ENCODE peak calls at places on chromosomes 6 and 20, in ten cellular contexts. One of them, this sample, is unnamed.

GRCh38 chr6:120945905-120946594 is 388.2 kb downstream of the TBC1D32 start:
- DNase-seq in lower leg skin: no peak
- DNase-seq in right cardiac atrium: no peak
- DNase-seq in foreskin fibroblast: no peak
- DNase-seq in fibroblast of mammary gland: no peak
- DNase-seq in BE2C: no peak
- DNase-seq in mesenchymal stem cell: no peak
- DNase-seq in lung: no peak
- DNase-seq in AG04450: no peak
- DNase-seq in CD4-positive, CD25-positive, alpha-beta regulatory T cell: no peak
- DNase-seq in this sample: no peak

GRCh38 chr6:95686272-95686671 is 108.9 kb downstream of the MANEA start:
- DNase-seq in lower leg skin: no peak
- DNase-seq in right cardiac atrium: no peak
- DNase-seq in foreskin fibroblast: no peak
- DNase-seq in fibroblast of mammary gland: no peak
- DNase-seq in BE2C: no peak
- DNase-seq in mesenchymal stem cell: no peak
- DNase-seq in lung: no peak
- DNase-seq in AG04450: no peak
- DNase-seq in CD4-positive, CD25-positive, alpha-beta regulatory T cell: no peak
- DNase-seq in this sample: no peak

GRCh38 chr6:38144365-38144764 is 324.8 kb downstream of the ZFAND3 start:
- DNase-seq in lower leg skin: no peak
- DNase-seq in right cardiac atrium: no peak
- DNase-seq in foreskin fibroblast: no peak
- DNase-seq in fibroblast of mammary gland: no peak
- DNase-seq in BE2C: no peak
- DNase-seq in mesenchymal stem cell: no peak
- DNase-seq in lung: no peak
- DNase-seq in AG04450: no peak
- DNase-seq in CD4-positive, CD25-positive, alpha-beta regulatory T cell: no peak
- DNase-seq in this sample: no peak

GRCh38 chr6:142850653-142851434 is 94.1 kb downstream of the HIVEP2 start:
- DNase-seq in lower leg skin: no peak
- DNase-seq in right cardiac atrium: no peak
- DNase-seq in foreskin fibroblast: peak; percentile 44
- DNase-seq in fibroblast of mammary gland: peak; percentile 74
- DNase-seq in BE2C: no peak
- DNase-seq in mesenchymal stem cell: peak; percentile 65
- DNase-seq in lung: no peak
- DNase-seq in AG04450: no peak
- DNase-seq in CD4-positive, CD25-positive, alpha-beta regulatory T cell: peak; percentile 63
- DNase-seq in this sample: no peak

GRCh38 chr6:25447570-25447929 is 168.4 kb downstream of the CARMIL1 start:
- DNase-seq in lower leg skin: no peak
- DNase-seq in right cardiac atrium: no peak
- DNase-seq in foreskin fibroblast: no peak
- DNase-seq in fibroblast of mammary gland: no peak
- DNase-seq in BE2C: no peak
- DNase-seq in mesenchymal stem cell: no peak
- DNase-seq in lung: no peak
- DNase-seq in AG04450: no peak
- DNase-seq in CD4-positive, CD25-positive, alpha-beta regulatory T cell: peak; percentile 28
- DNase-seq in this sample: no peak

GRCh38 chr6:12865117-12865516 is 148.6 kb downstream of the PHACTR1 start:
- DNase-seq in lower leg skin: no peak
- DNase-seq in right cardiac atrium: no peak
- DNase-seq in foreskin fibroblast: no peak
- DNase-seq in fibroblast of mammary gland: no peak
- DNase-seq in BE2C: no peak
- DNase-seq in mesenchymal stem cell: no peak
- DNase-seq in lung: no peak
- DNase-seq in AG04450: no peak
- DNase-seq in CD4-positive, CD25-positive, alpha-beta regulatory T cell: no peak
- DNase-seq in this sample: no peak

GRCh38 chr6:105199711-105200110 is 19.9 kb upstream of the POPDC3 start:
- DNase-seq in lower leg skin: no peak
- DNase-seq in right cardiac atrium: peak; percentile 24
- DNase-seq in foreskin fibroblast: no peak
- DNase-seq in fibroblast of mammary gland: no peak
- DNase-seq in BE2C: no peak
- DNase-seq in mesenchymal stem cell: no peak
- DNase-seq in lung: no peak
- DNase-seq in AG04450: no peak
- DNase-seq in CD4-positive, CD25-positive, alpha-beta regulatory T cell: no peak
- DNase-seq in this sample: no peak

GRCh38 chr6:108870357-108870756 is 22.1 kb downstream of the ARMC2 start:
- DNase-seq in lower leg skin: no peak
- DNase-seq in right cardiac atrium: no peak
- DNase-seq in foreskin fibroblast: no peak
- DNase-seq in fibroblast of mammary gland: no peak
- DNase-seq in BE2C: no peak
- DNase-seq in mesenchymal stem cell: no peak
- DNase-seq in lung: no peak
- DNase-seq in AG04450: no peak
- DNase-seq in CD4-positive, CD25-positive, alpha-beta regulatory T cell: no peak
- DNase-seq in this sample: no peak

GRCh38 chr20:58775371-58775770 is 75.3 kb downstream of the GNAS-AS1 start:
- DNase-seq in lower leg skin: no peak
- DNase-seq in right cardiac atrium: no peak
- DNase-seq in foreskin fibroblast: no peak
- DNase-seq in fibroblast of mammary gland: no peak
- DNase-seq in BE2C: no peak
- DNase-seq in mesenchymal stem cell: no peak
- DNase-seq in lung: no peak
- DNase-seq in AG04450: no peak
- DNase-seq in CD4-positive, CD25-positive, alpha-beta regulatory T cell: no peak
- DNase-seq in this sample: no peak

GRCh38 chr6:169962604-169963469 is 211.4 kb downstream of the ERMARD start:
- DNase-seq in lower leg skin: no peak
- DNase-seq in right cardiac atrium: no peak
- DNase-seq in foreskin fibroblast: no peak
- DNase-seq in fibroblast of mammary gland: no peak
- DNase-seq in BE2C: no peak
- DNase-seq in mesenchymal stem cell: no peak
- DNase-seq in lung: no peak
- DNase-seq in AG04450: no peak
- DNase-seq in CD4-positive, CD25-positive, alpha-beta regulatory T cell: no peak
- DNase-seq in this sample: no peak

GRCh38 chr6:159400806-159401205 is 231.6 kb downstream of the FNDC1 start:
- DNase-seq in lower leg skin: no peak
- DNase-seq in right cardiac atrium: no peak
- DNase-seq in foreskin fibroblast: no peak
- DNase-seq in fibroblast of mammary gland: no peak
- DNase-seq in BE2C: no peak
- DNase-seq in mesenchymal stem cell: no peak
- DNase-seq in lung: no peak
- DNase-seq in AG04450: no peak
- DNase-seq in CD4-positive, CD25-positive, alpha-beta regulatory T cell: no peak
- DNase-seq in this sample: no peak

GRCh38 chr6:134363323-134364039 is 45.6 kb upstream of the SGK1 start:
- DNase-seq in lower leg skin: no peak
- DNase-seq in right cardiac atrium: no peak
- DNase-seq in foreskin fibroblast: peak; percentile 90
- DNase-seq in fibroblast of mammary gland: peak; percentile 94
- DNase-seq in BE2C: no peak
- DNase-seq in mesenchymal stem cell: peak; percentile 78
- DNase-seq in lung: no peak
- DNase-seq in AG04450: no peak
- DNase-seq in CD4-positive, CD25-positive, alpha-beta regulatory T cell: no peak
- DNase-seq in this sample: no peak

GRCh38 chr20:62342910-62343309 is 24.2 kb downstream of the LAMA5 start:
- DNase-seq in lower leg skin: no peak
- DNase-seq in right cardiac atrium: no peak
- DNase-seq in foreskin fibroblast: no peak
- DNase-seq in fibroblast of mammary gland: no peak
- DNase-seq in BE2C: no peak
- DNase-seq in mesenchymal stem cell: peak; percentile 94
- DNase-seq in lung: no peak
- DNase-seq in AG04450: no peak
- DNase-seq in CD4-positive, CD25-positive, alpha-beta regulatory T cell: no peak
- DNase-seq in this sample: no peak

GRCh38 chr20:53739799-53740785 is 146.5 kb upstream of the ZNF217 start:
- DNase-seq in lower leg skin: no peak
- DNase-seq in right cardiac atrium: no peak
- DNase-seq in foreskin fibroblast: no peak
- DNase-seq in fibroblast of mammary gland: no peak
- DNase-seq in BE2C: no peak
- DNase-seq in mesenchymal stem cell: peak; percentile 69
- DNase-seq in lung: no peak
- DNase-seq in AG04450: no peak
- DNase-seq in CD4-positive, CD25-positive, alpha-beta regulatory T cell: peak; percentile 41
- DNase-seq in this sample: no peak

GRCh38 chr20:55004044-55004443 is 528.7 kb downstream of the DOK5 start:
- DNase-seq in lower leg skin: no peak
- DNase-seq in right cardiac atrium: no peak
- DNase-seq in foreskin fibroblast: no peak
- DNase-seq in fibroblast of mammary gland: no peak
- DNase-seq in BE2C: no peak
- DNase-seq in mesenchymal stem cell: no peak
- DNase-seq in lung: no peak
- DNase-seq in AG04450: no peak
- DNase-seq in CD4-positive, CD25-positive, alpha-beta regulatory T cell: no peak
- DNase-seq in this sample: no peak
- H3K4me3 ChIP-seq in lower leg skin: no peak overlapping the region
- H3K4me3 ChIP-seq in right cardiac atrium: no peak overlapping the region
- H3K4me3 ChIP-seq in foreskin fibroblast: no peak overlapping the region
- H3K4me3 ChIP-seq in fibroblast of mammary gland: no peak overlapping the region
- H3K4me3 ChIP-seq in BE2C: no peak overlapping the region
- H3K4me3 ChIP-seq in mesenchymal stem cell: no peak overlapping the region
- H3K4me3 ChIP-seq in lung: no peak overlapping the region
- H3K4me3 ChIP-seq in AG04450: no peak overlapping the region
- H3K4me3 ChIP-seq in CD4-positive, CD25-positive, alpha-beta regulatory T cell: no peak overlapping the region
- H3K4me3 ChIP-seq in this sample: no peak overlapping the region

DNA sequence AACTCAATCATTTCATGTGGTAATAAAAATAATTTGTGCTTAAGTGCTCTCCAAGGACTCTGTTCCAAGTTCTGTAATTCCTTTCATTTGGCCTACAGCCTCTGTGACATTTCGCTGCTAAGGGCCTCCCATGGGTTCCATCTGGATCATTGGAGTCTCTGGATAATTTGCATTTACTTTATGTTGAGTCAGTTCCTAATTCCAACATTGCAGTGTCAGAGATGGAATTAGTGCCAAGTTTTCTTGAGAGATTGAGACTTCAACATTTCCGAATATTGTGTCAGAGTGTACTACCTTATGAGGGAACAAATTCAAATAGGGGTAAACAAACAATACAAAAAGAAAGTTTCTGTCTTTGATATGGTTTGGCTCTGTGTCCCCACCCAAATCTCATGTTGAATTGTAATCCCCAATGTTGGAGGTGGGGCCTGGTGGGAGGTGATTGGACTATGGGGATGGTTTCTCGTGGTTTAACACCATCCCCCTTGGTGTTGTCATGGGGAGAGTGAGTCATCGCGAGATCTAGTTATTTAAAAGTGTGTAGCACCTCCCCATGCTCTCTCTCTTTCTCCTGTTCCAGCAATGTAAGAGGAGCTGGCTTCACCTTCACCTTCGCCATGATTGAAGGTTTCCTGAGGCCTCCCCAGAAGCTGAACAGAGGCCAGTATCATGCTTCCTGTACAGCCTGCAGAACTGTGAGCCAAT is 244.1 kb upstream of the TBX18 start:
- DNase-seq in lower leg skin: no peak
- DNase-seq in right cardiac atrium: no peak
- DNase-seq in foreskin fibroblast: peak; percentile 93
- DNase-seq in fibroblast of mammary gland: peak; percentile 91
- DNase-seq in BE2C: no peak
- DNase-seq in mesenchymal stem cell: peak; percentile 2
- DNase-seq in lung: no peak
- DNase-seq in AG04450: no peak
- DNase-seq in CD4-positive, CD25-positive, alpha-beta regulatory T cell: no peak
- DNase-seq in this sample: no peak
- H3K4me3 ChIP-seq in lower leg skin: no peak overlapping the region
- H3K4me3 ChIP-seq in right cardiac atrium: no peak overlapping the region
- H3K4me3 ChIP-seq in foreskin fibroblast: no peak overlapping the region
- H3K4me3 ChIP-seq in fibroblast of mammary gland: no peak overlapping the region
- H3K4me3 ChIP-seq in BE2C: no peak overlapping the region
- H3K4me3 ChIP-seq in mesenchymal stem cell: no peak overlapping the region
- H3K4me3 ChIP-seq in lung: no peak overlapping the region
- H3K4me3 ChIP-seq in AG04450: no peak overlapping the region
- H3K4me3 ChIP-seq in CD4-positive, CD25-positive, alpha-beta regulatory T cell: no peak overlapping the region
- H3K4me3 ChIP-seq in this sample: no peak overlapping the region

DNA sequence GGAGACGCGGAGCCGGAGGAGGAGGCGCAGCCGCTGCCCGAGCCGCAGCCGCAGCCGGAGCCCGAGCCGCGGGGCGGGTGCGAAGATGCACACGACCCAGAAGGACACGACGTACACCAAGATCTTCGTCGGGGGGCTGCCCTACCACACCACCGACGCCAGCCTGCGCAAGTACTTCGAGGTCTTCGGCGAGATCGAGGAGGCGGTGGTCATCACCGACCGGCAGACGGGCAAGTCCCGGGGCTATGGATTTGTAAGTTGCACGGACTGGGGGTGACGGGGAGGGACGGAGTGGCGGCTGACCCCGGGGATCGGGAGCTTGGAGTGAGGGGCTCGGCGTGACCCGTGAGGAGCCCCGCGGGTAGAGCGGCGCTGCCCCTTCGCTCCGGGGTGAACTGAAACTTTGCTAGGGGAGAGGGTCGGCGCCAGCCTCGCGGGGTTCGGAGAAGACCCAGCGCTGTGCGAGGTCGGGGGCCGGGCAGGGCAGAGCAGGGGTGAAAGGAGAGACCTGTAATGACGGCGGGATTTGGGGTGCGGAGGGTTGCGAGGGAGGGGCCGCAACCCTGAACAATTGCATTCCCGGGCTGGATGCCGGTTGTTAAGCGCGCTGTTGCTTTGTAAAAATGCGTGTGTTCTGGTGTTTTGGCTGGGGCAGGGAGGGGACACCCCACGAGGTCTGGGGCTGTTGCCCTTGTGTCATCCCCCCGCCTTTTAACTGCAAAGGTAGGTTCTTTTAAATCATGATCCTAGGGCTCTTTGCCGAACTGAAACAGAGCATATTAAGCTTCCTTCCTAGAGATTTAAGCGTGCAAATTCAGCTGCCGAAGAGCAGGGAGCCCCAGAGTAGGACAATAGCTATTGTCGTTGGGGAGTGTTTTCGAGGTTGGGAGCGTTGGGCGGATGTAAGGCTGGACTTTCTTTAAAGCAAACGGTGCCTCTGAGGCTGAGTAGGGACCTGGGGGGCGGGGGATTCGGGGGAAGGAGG is 628 bp downstream of the RBM24 start:
- DNase-seq in lower leg skin: peak; percentile 13
- DNase-seq in right cardiac atrium: peak; percentile 26
- DNase-seq in foreskin fibroblast: peak; percentile 58
- DNase-seq in fibroblast of mammary gland: no peak
- DNase-seq in BE2C: no peak
- DNase-seq in mesenchymal stem cell: peak; percentile 33
- DNase-seq in lung: no peak
- DNase-seq in AG04450: no peak
- DNase-seq in CD4-positive, CD25-positive, alpha-beta regulatory T cell: no peak
- DNase-seq in this sample: no peak
- H3K4me3 ChIP-seq in lower leg skin: peak overlapping the region; percentile 45
- H3K4me3 ChIP-seq in right cardiac atrium: peak overlapping the region; percentile 72
- H3K4me3 ChIP-seq in foreskin fibroblast: peak overlapping the region; percentile 75
- H3K4me3 ChIP-seq in fibroblast of mammary gland: peak overlapping the region; percentile 58
- H3K4me3 ChIP-seq in BE2C: no peak overlapping the region
- H3K4me3 ChIP-seq in mesenchymal stem cell: peak overlapping the region; percentile 87
- H3K4me3 ChIP-seq in lung: peak overlapping the region; percentile 32
- H3K4me3 ChIP-seq in AG04450: peak overlapping the region; percentile 91
- H3K4me3 ChIP-seq in CD4-positive, CD25-positive, alpha-beta regulatory T cell: no peak overlapping the region
- H3K4me3 ChIP-seq in this sample: no peak overlapping the region

GRCh38 chr20:32834972-32835371 is 15.2 kb downstream of the MAPRE1 start:
- DNase-seq in lower leg skin: no peak
- DNase-seq in right cardiac atrium: no peak
- DNase-seq in foreskin fibroblast: no peak
- DNase-seq in fibroblast of mammary gland: no peak
- DNase-seq in BE2C: no peak
- DNase-seq in mesenchymal stem cell: no peak
- DNase-seq in lung: no peak
- DNase-seq in AG04450: no peak
- DNase-seq in CD4-positive, CD25-positive, alpha-beta regulatory T cell: no peak
- DNase-seq in this sample: no peak
- H3K4me3 ChIP-seq in lower leg skin: no peak overlapping the region
- H3K4me3 ChIP-seq in right cardiac atrium: no peak overlapping the region
- H3K4me3 ChIP-seq in foreskin fibroblast: no peak overlapping the region
- H3K4me3 ChIP-seq in fibroblast of mammary gland: no peak overlapping the region
- H3K4me3 ChIP-seq in BE2C: no peak overlapping the region
- H3K4me3 ChIP-seq in mesenchymal stem cell: no peak overlapping the region
- H3K4me3 ChIP-seq in lung: no peak overlapping the region
- H3K4me3 ChIP-seq in AG04450: no peak overlapping the region
- H3K4me3 ChIP-seq in CD4-positive, CD25-positive, alpha-beta regulatory T cell: no peak overlapping the region
- H3K4me3 ChIP-seq in this sample: no peak overlapping the region

This sample was measured in GM12864.